ENCODE peak calls at places on chromosomes 2 and 18, in six cellular contexts. P, T, Y, S, H and G are unnamed samples.
A peak's percentile ranks its signal among the peaks of the same experiment; 100 is the strongest.

GRCh38 chr2:67752964-67753363 is 309.8 kb downstream of the C1D start:
- DNase-seq in P (no peak), T (no peak), Y (no peak), S (no peak), H (no peak), G (no peak)

GRCh38 chr2:204738721-204739120 is 193.4 kb downstream of the PARD3B start:
- DNase-seq in P (no peak), T (no peak), Y (no peak), S (no peak), H (no peak), G (no peak)

GRCh38 chr2:121038031-121038430 is 247.0 kb downstream of the TFCP2L1 start:
- DNase-seq in P (no peak), T (no peak), Y (no peak), S (no peak), H (no peak), G (no peak)

GRCh38 chr2:18930977-18931376 is 341.6 kb upstream of the NT5C1B start:
- DNase-seq in P (no peak), T (no peak), Y (no peak), S (no peak), H (no peak), G (no peak)

GRCh38 chr18:23935804-23936203 is 78.8 kb upstream of the TTC39C start:
- DNase-seq in P (peak; percentile 25), T (no peak), Y (no peak), S (no peak), H (no peak), G (no peak)

GRCh38 chr2:200658278-200658864 is 72.6 kb downstream of the AOX1 start:
- DNase-seq in P (no peak), T (no peak), Y (no peak), S (no peak), H (no peak), G (no peak)

GRCh38 chr2:72146357-72147302 is 1.0 kb downstream of the CYP26B1 start:
- DNase-seq in P (no peak), T (no peak), Y (peak; percentile 60), S (no peak), H (no peak), G (peak; percentile 64)

GRCh38 chr2:63055510-63056308 is 5.1 kb downstream of the OTX1 start:
- DNase-seq in P (no peak), T (no peak), Y (peak; percentile 62), S (no peak), H (no peak), G (no peak)

GRCh38 chr2:27147935-27148334 is 869 bp upstream of the TCF23 start:
- DNase-seq in P (no peak), T (no peak), Y (no peak), S (no peak), H (no peak), G (no peak)

GRCh38 chr18:3442894-3443293 is 7.1 kb upstream of the TGIF1 start:
- DNase-seq in P (no peak), T (no peak), Y (no peak), S (no peak), H (no peak), G (no peak)

GRCh38 chr2:127592761-127593227 is 53.2 kb upstream of the GPR17 start:
- DNase-seq in P (no peak), T (no peak), Y (no peak), S (no peak), H (no peak), G (peak; percentile 75)

GRCh38 chr2:29293830-29294438 is 178.7 kb downstream of the CLIP4 start:
- DNase-seq in P (peak; percentile 8), T (no peak), Y (peak; percentile 21), S (no peak), H (no peak), G (no peak)

GRCh38 chr2:70941701-70942100 is 6.0 kb downstream of the ATP6V1B1 start:
- DNase-seq in P (no peak), T (no peak), Y (peak; percentile 13), S (no peak), H (no peak), G (peak; percentile 35)

GRCh38 chr2:134582547-134582899 is 136.3 kb downstream of the TMEM163 start:
- DNase-seq in P (no peak), T (no peak), Y (no peak), S (peak; percentile 15), H (no peak), G (no peak)

GRCh38 chr2:217489145-217489960 is 513.4 kb downstream of the TNS1 start:
- DNase-seq in P (no peak), T (no peak), Y (no peak), S (no peak), H (no peak), G (no peak)

GRCh38 chr2:1494257-1494656 is 81.0 kb downstream of the TPO start:
- DNase-seq in P (no peak), T (no peak), Y (peak; percentile 42), S (no peak), H (no peak), G (peak; percentile 44)

GRCh38 chr2:191165190-191165643 is 14.4 kb upstream of the STAT4 start:
- DNase-seq in P (peak; percentile 52), T (no peak), Y (no peak), S (no peak), H (peak; percentile 25), G (no peak)

GRCh38 chr2:182066439-182067061 is 80.9 kb downstream of the PPP1R1C start:
- DNase-seq in P (no peak), T (no peak), Y (no peak), S (no peak), H (no peak), G (no peak)

GRCh38 chr2:142130111-142131015 is 453 bp downstream of the LRP1B start:
- DNase-seq in P (no peak), T (no peak), Y (peak; percentile 66), S (no peak), H (peak; percentile 81), G (peak; percentile 70)

GRCh38 chr2:216170362-216170761 is 61.2 kb downstream of the XRCC5 start:
- DNase-seq in P (no peak), T (no peak), Y (no peak), S (no peak), H (no peak), G (no peak)

GRCh38 chr2:108455571-108455970 is 6.6 kb downstream of the GCC2 start:
- DNase-seq in P (no peak), T (no peak), Y (no peak), S (no peak), H (no peak), G (no peak)

GRCh38 chr2:235492850-235493344 is 946 bp upstream of the AGAP1 start:
- DNase-seq in P (no peak), T (no peak), Y (no peak), S (no peak), H (no peak), G (no peak)

GRCh38 chr2:168025487-168026203 is 221.8 kb downstream of the STK39 start:
- DNase-seq in P (no peak), T (no peak), Y (no peak), S (no peak), H (no peak), G (no peak)

GRCh38 chr2:8448822-8449577 is 232.9 kb upstream of the ID2 start:
- DNase-seq in P (no peak), T (no peak), Y (no peak), S (no peak), H (no peak), G (no peak)

GRCh38 chr2:47008381-47009280 is 93.0 kb upstream of the MCFD2 start:
- DNase-seq in P (no peak), T (no peak), Y (peak; percentile 94), S (peak; percentile 20), H (peak; percentile 76), G (no peak)

GRCh38 chr2:30688956-30689401 is 118.3 kb downstream of the CAPN13 start:
- DNase-seq in P (no peak), T (no peak), Y (peak; percentile 82), S (no peak), H (peak; percentile 49), G (no peak)

GRCh38 chr2:162103443-162104009 is 29.5 kb upstream of the DPP4 start:
- DNase-seq in P (no peak), T (no peak), Y (no peak), S (peak; percentile 78), H (no peak), G (no peak)

GRCh38 chr2:113848758-113849460 is 41.0 kb upstream of the ACTR3 start:
- DNase-seq in P (no peak), T (no peak), Y (no peak), S (no peak), H (no peak), G (no peak)

GRCh38 chr2:207066166-207066565 is 99.6 kb downstream of the KLF7 start:
- DNase-seq in P (no peak), T (no peak), Y (no peak), S (no peak), H (no peak), G (no peak)

GRCh38 chr2:144331652-144332355 is 188.1 kb downstream of the ZEB2 start:
- DNase-seq in P (no peak), T (no peak), Y (peak; percentile 89), S (no peak), H (peak; percentile 87), G (peak; percentile 87)

GRCh38 chr18:55900380-55900779 is 312.4 kb upstream of the TCF4 start:
- DNase-seq in P (no peak), T (no peak), Y (no peak), S (no peak), H (no peak), G (no peak)

GRCh38 chr18:7273301-7273911 is 42.5 kb downstream of the LRRC30 start:
- DNase-seq in P (no peak), T (no peak), Y (peak; percentile 85), S (no peak), H (no peak), G (peak; percentile 82)

GRCh38 chr18:55302337-55302833 is 285.6 kb downstream of the TCF4 start:
- DNase-seq in P (no peak), T (no peak), Y (no peak), S (no peak), H (no peak), G (no peak)

GRCh38 chr2:3617198-3617890 is 22.4 kb downstream of the COLEC11 start:
- DNase-seq in P (no peak), T (no peak), Y (peak; percentile 32), S (no peak), H (no peak), G (no peak)

GRCh38 chr2:239321596-239322413 is 79.0 kb downstream of the HDAC4 start:
- DNase-seq in P (peak; percentile 55), T (peak; percentile 26), Y (no peak), S (no peak), H (no peak), G (no peak)

GRCh38 chr2:2704380-2705093 is 373.5 kb upstream of the MYT1L start:
- DNase-seq in P (no peak), T (no peak), Y (no peak), S (no peak), H (no peak), G (no peak)